ENCODE peak calls at places on chromosomes 13 and 19, in four cellular contexts. One of them, this sample, is unnamed.

GRCh38 chr13:45178349-45179142 is 22.3 kb downstream of the KCTD4 start:
- DNase-seq in HepG2: peak; percentile 53
- DNase-seq in K562: no peak
- DNase-seq in A549: peak; percentile 24
- DNase-seq in this sample: peak; percentile 93

GRCh38 chr19:4717191-4717965 is 6.3 kb downstream of the DPP9 start:
- DNase-seq in A549: peak; percentile 90
- DNase-seq in K562: no peak
- DNase-seq in HepG2: peak; percentile 50
- DNase-seq in this sample: peak; percentile 70

GRCh38 chr19:2827022-2827421 is 7.4 kb downstream of the ZNF554 start:
- DNase-seq in A549: no peak
- DNase-seq in K562: no peak
- DNase-seq in HepG2: no peak
- DNase-seq in this sample: no peak

GRCh38 chr13:105806335-105806920 is 729.0 kb downstream of the EFNB2 start:
- DNase-seq in K562: no peak
- DNase-seq in A549: no peak
- DNase-seq in HepG2: no peak
- DNase-seq in this sample: no peak

GRCh38 chr13:109989155-109989554 is 202.8 kb upstream of the IRS2 start:
- DNase-seq in A549: no peak
- DNase-seq in HepG2: no peak
- DNase-seq in K562: no peak
- DNase-seq in this sample: peak; percentile 82

GRCh38 chr19:52935434-52935833 is 12.2 kb upstream of the ZNF888 start:
- DNase-seq in K562: no peak
- DNase-seq in A549: no peak
- DNase-seq in HepG2: no peak
- DNase-seq in this sample: peak; percentile 58

GRCh38 chr19:16769385-16769784 is 49.7 kb downstream of the NWD1 start:
- DNase-seq in A549: no peak
- DNase-seq in HepG2: no peak
- DNase-seq in K562: no peak
- DNase-seq in this sample: no peak

GRCh38 chr19:5147971-5148793 is 179.3 kb downstream of the KDM4B start:
- DNase-seq in A549: no peak
- DNase-seq in K562: no peak
- DNase-seq in HepG2: no peak
- DNase-seq in this sample: no peak

GRCh38 chr13:48643159-48643558 is 10.6 kb upstream of the CYSLTR2 start:
- DNase-seq in A549: no peak
- DNase-seq in HepG2: no peak
- DNase-seq in K562: no peak
- DNase-seq in this sample: no peak

GRCh38 chr13:113034451-113035208 is 65.6 kb downstream of the MCF2L start:
- DNase-seq in A549: peak; percentile 32
- DNase-seq in K562: peak; percentile 44
- DNase-seq in HepG2: peak; percentile 52
- DNase-seq in this sample: peak; percentile 56

GRCh38 chr13:66237411-66238062 is 992.6 kb downstream of the PCDH9 start:
- DNase-seq in A549: peak; percentile 1
- DNase-seq in HepG2: no peak
- DNase-seq in K562: no peak
- DNase-seq in this sample: no peak

GRCh38 chr13:106602178-106602577 is 34.2 kb upstream of the ARGLU1 start:
- DNase-seq in K562: no peak
- DNase-seq in HepG2: no peak
- DNase-seq in A549: no peak
- DNase-seq in this sample: no peak

GRCh38 chr19:53823380-53824120 is 564 bp downstream of the NLRP12 start:
- DNase-seq in A549: no peak
- DNase-seq in HepG2: no peak
- DNase-seq in K562: no peak
- DNase-seq in this sample: no peak

GRCh38 chr13:49110122-49110831 is 109.9 kb upstream of the MLNR start:
- DNase-seq in A549: peak; percentile 86
- DNase-seq in K562: peak; percentile 71
- DNase-seq in HepG2: peak; percentile 92
- DNase-seq in this sample: peak; percentile 91

GRCh38 chr19:11031421-11032070 is 57.7 kb upstream of the LDLR start:
- DNase-seq in A549: no peak
- DNase-seq in HepG2: no peak
- DNase-seq in K562: no peak
- DNase-seq in this sample: no peak

GRCh38 chr19:55069859-55070225 is 5.8 kb upstream of the EPS8L1 start:
- DNase-seq in HepG2: no peak
- DNase-seq in K562: no peak
- DNase-seq in A549: no peak
- DNase-seq in this sample: no peak

GRCh38 chr13:44713793-44714469 is 137.8 kb upstream of the TSC22D1 start:
- DNase-seq in K562: no peak
- DNase-seq in A549: peak; percentile 76
- DNase-seq in HepG2: peak; percentile 53
- DNase-seq in this sample: peak; percentile 94

GRCh38 chr19:33227242-33227650 is 1.6 kb upstream of the SLC7A10 start:
- DNase-seq in A549: no peak
- DNase-seq in K562: no peak
- DNase-seq in HepG2: peak; percentile 69
- DNase-seq in this sample: peak; percentile 6

GRCh38 chr19:43468354-43469159 is 3.1 kb upstream of the LYPD3 start:
- DNase-seq in A549: no peak
- DNase-seq in K562: no peak
- DNase-seq in HepG2: no peak
- DNase-seq in this sample: no peak

GRCh38 chr13:113904411-113904810 is 40.5 kb upstream of the GAS6 start:
- DNase-seq in K562: no peak
- DNase-seq in HepG2: peak; percentile 25
- DNase-seq in A549: peak; percentile 33
- DNase-seq in this sample: peak; percentile 43

GRCh38 chr13:80979035-80979641 is 638.2 kb upstream of the SPRY2 start:
- DNase-seq in HepG2: peak; percentile 57
- DNase-seq in A549: peak; percentile 70
- DNase-seq in K562: peak; percentile 31
- DNase-seq in this sample: peak; percentile 54

GRCh38 chr13:66375756-66376155 is 854.4 kb downstream of the PCDH9 start:
- DNase-seq in HepG2: no peak
- DNase-seq in A549: no peak
- DNase-seq in K562: no peak
- DNase-seq in this sample: peak; percentile 6

GRCh38 chr13:41833851-41834250 is 127.1 kb downstream of the VWA8 start:
- DNase-seq in HepG2: no peak
- DNase-seq in A549: no peak
- DNase-seq in K562: no peak
- DNase-seq in this sample: peak; percentile 40

GRCh38 chr13:42594577-42595571 is 20.9 kb downstream of the TNFSF11 start:
- DNase-seq in A549: peak; percentile 54
- DNase-seq in HepG2: peak; percentile 52
- DNase-seq in K562: peak; percentile 61
- DNase-seq in this sample: peak; percentile 66

GRCh38 chr13:30869491-30869890 is 36.6 kb upstream of the MEDAG start:
- DNase-seq in HepG2: no peak
- DNase-seq in A549: no peak
- DNase-seq in K562: no peak
- DNase-seq in this sample: peak; percentile 50

GRCh38 chr19:16074488-16075365 is 1.6 kb upstream of the TPM4 start:
- DNase-seq in K562: no peak
- DNase-seq in HepG2: no peak
- DNase-seq in A549: no peak
- DNase-seq in this sample: no peak

GRCh38 chr13:79723462-79724116 is 242.6 kb downstream of the NDFIP2 start:
- DNase-seq in K562: no peak
- DNase-seq in HepG2: peak; percentile 30
- DNase-seq in A549: no peak
- DNase-seq in this sample: no peak

GRCh38 chr13:99916366-99917103 is 55.0 kb downstream of the ZIC5 start:
- DNase-seq in A549: peak; percentile 71
- DNase-seq in HepG2: peak; percentile 76
- DNase-seq in K562: peak; percentile 53
- DNase-seq in this sample: peak; percentile 71

GRCh38 chr13:64051278-64051677 is 2635.6 kb upstream of the PCDH20 start:
- DNase-seq in K562: no peak
- DNase-seq in A549: no peak
- DNase-seq in HepG2: no peak
- DNase-seq in this sample: no peak

GRCh38 chr13:24716011-24716410 is 35.8 kb downstream of the ATP12A start:
- DNase-seq in HepG2: no peak
- DNase-seq in K562: no peak
- DNase-seq in A549: no peak
- DNase-seq in this sample: no peak

GRCh38 chr19:52778811-52779210 is 7.8 kb downstream of the ZNF600 start:
- DNase-seq in HepG2: no peak
- DNase-seq in K562: no peak
- DNase-seq in A549: no peak
- DNase-seq in this sample: peak; percentile 3

GRCh38 chr19:47848425-47848824 is 10.6 kb upstream of the TPRX2 start:
- DNase-seq in A549: no peak
- DNase-seq in K562: no peak
- DNase-seq in HepG2: no peak
- DNase-seq in this sample: no peak

GRCh38 chr13:91273675-91274074 is 73.8 kb upstream of the MIR17HG start:
- DNase-seq in K562: no peak
- DNase-seq in HepG2: no peak
- DNase-seq in A549: no peak
- DNase-seq in this sample: no peak

GRCh38 chr13:91278291-91278690 is 69.2 kb upstream of the MIR17HG start:
- DNase-seq in HepG2: no peak
- DNase-seq in A549: no peak
- DNase-seq in K562: no peak
- DNase-seq in this sample: no peak

GRCh38 chr13:91280806-91281205 is 66.7 kb upstream of the MIR17HG start:
- DNase-seq in HepG2: no peak
- DNase-seq in K562: no peak
- DNase-seq in A549: no peak
- DNase-seq in this sample: no peak

GRCh38 chr13:91277013-91277676 is 70.3 kb upstream of the MIR17HG start:
- DNase-seq in A549: no peak
- DNase-seq in HepG2: no peak
- DNase-seq in K562: no peak
- DNase-seq in this sample: no peak

GRCh38 chr13:91278888-91279287 is 68.6 kb upstream of the MIR17HG start:
- DNase-seq in K562: no peak
- DNase-seq in HepG2: no peak
- DNase-seq in A549: no peak
- DNase-seq in this sample: no peak
- TF ChIP-seq MAZ in K562: no peak
- TF ChIP-seq MAZ in HepG2: no peak
- TF ChIP-seq MAZ in A549: no peak
- TF ChIP-seq MAZ in this sample: no peak

DNA sequence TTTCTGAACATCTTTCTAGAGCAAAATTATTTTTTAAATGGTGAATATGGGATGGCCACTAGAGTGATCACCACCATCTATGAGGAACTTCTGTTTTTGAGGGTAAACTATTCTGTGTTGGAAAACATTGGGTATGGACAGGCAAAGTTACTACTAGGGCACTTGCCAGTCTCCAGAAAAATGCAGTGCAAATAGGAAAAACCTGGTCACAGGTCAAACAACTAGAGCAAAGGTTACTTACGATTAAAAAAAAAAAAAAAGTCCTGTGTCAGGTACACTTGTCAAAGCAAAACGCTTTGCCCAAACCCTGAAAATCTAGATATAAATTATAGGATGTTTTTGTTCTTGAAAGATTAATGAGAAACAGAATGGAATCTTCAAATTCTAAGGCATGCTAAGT is 66.2 kb downstream of the SLITRK1 start:
- DNase-seq in HepG2: no peak
- DNase-seq in K562: no peak
- DNase-seq in A549: no peak
- DNase-seq in this sample: no peak
- TF ChIP-seq MAZ in HepG2: no peak
- TF ChIP-seq MAZ in K562: no peak
- TF ChIP-seq MAZ in A549: no peak
- TF ChIP-seq MAZ in this sample: no peak

DNA sequence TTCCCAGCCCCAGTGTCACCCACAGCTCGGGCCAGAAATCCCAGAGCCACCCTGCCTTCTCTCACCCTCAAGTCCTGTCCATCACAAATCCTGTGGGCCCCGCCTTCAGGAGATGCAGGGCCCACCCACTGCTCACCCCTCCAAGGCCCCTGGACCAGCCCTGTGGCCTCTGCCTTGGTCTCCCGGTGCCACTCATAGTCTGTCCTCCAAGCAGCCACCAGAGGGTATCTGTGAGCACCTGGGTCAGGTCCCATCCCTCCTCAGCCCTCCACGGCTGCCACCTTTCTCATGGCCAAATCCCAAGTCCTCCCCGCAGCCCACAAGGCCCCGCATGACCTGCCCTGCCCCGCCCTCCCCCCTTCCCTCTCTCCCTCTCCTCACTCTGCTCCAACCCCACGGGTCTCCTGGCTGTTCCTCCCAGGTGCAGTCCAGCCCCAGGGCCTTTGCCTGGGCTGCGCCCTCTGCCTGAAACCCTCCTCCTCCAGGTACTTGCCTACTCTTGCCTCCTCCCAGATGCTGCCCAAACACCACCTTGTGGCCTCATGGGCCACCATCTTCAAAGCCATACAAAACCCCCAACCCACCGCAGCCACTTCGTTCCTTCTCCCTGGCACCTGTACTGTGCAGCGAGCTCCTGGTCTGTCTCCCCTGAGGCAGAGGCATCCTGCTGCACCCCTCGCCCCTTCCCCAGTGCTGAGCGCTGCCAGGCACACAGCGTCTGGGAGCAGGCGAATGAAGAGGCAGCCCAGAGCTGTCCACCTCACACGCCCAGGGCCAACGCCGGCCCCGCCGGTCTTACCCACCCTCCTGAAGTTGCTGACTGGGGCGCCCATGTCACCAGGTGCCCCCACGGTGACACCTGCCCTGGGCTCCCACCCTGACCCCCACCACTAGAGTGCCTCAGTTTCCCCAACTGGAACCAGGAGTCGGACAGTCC is 13.2 kb upstream of the UQCR11 start:
- DNase-seq in HepG2: peak; percentile 41
- DNase-seq in K562: peak; percentile 63
- DNase-seq in A549: peak; percentile 62
- DNase-seq in this sample: no peak
- TF ChIP-seq MAZ in HepG2: no peak
- TF ChIP-seq MAZ in K562: no peak
- TF ChIP-seq MAZ in A549: no peak
- TF ChIP-seq MAZ in this sample: no peak

DNA sequence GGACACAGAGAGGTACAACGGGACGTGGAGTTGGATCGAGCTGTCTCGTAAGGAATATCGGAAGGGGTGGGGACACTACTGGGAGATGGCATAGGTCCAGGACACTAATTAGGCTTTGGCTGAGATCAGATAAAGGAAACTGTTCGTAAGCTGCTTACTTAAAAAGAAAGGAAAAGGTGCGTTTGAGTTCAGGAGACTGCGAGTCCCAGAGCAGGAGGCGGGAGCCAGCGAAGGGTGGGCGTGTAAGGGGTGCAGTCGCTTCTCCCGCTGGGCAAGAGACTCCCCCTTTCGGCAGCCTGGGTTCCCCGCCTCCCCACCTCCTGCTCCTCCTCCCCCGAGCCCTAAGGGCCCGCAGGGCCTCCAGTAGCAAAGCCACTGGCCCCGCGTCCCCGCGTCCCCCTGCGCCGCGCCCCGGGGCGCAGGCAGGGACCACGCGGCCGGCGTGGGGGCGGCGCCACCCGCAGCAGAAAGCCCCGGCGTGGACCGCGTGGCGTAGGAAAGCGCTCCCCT is 571 bp downstream of the ABCC4 start:
- DNase-seq in HepG2: peak; percentile 16
- DNase-seq in K562: peak; percentile 71
- DNase-seq in A549: peak; percentile 71
- DNase-seq in this sample: peak; percentile 67
- TF ChIP-seq MAZ in HepG2: no peak
- TF ChIP-seq MAZ in K562: no peak
- TF ChIP-seq MAZ in A549: no peak
- TF ChIP-seq MAZ in this sample: no peak

This sample was measured in IMR-90.